ENCODE peak calls at places on chromosome 4, in seven cellular contexts. One of them, this sample, is unnamed.

GRCh38 chr4:103567591-103567990 is 152.2 kb downstream of the TACR3 start:
- DNase-seq in kidney: no peak
- DNase-seq in PC-3: no peak
- DNase-seq in thoracic aorta: no peak
- DNase-seq in K562: no peak
- DNase-seq in mucosa of descending colon: no peak
- DNase-seq in left ventricle myocardium inferior: no peak
- DNase-seq in this sample: no peak

GRCh38 chr4:30726090-30726668 is 6.0 kb downstream of the PCDH7 start:
- DNase-seq in kidney: no peak
- DNase-seq in PC-3: no peak
- DNase-seq in thoracic aorta: no peak
- DNase-seq in K562: no peak
- DNase-seq in mucosa of descending colon: no peak
- DNase-seq in left ventricle myocardium inferior: no peak
- DNase-seq in this sample: no peak

GRCh38 chr4:138875886-138876608 is 139.5 kb upstream of the NOCT start:
- DNase-seq in kidney: no peak
- DNase-seq in PC-3: peak; percentile 58
- DNase-seq in thoracic aorta: no peak
- DNase-seq in K562: no peak
- DNase-seq in mucosa of descending colon: no peak
- DNase-seq in left ventricle myocardium inferior: no peak
- DNase-seq in this sample: no peak

GRCh38 chr4:146330392-146330791 is 116.1 kb downstream of the REELD1 start:
- DNase-seq in kidney: no peak
- DNase-seq in PC-3: peak; percentile 68
- DNase-seq in thoracic aorta: no peak
- DNase-seq in K562: no peak
- DNase-seq in mucosa of descending colon: no peak
- DNase-seq in left ventricle myocardium inferior: no peak
- DNase-seq in this sample: no peak

GRCh38 chr4:70943115-70943514 is 40.9 kb downstream of the MOB1B start:
- DNase-seq in kidney: no peak
- DNase-seq in PC-3: no peak
- DNase-seq in thoracic aorta: no peak
- DNase-seq in K562: no peak
- DNase-seq in mucosa of descending colon: no peak
- DNase-seq in left ventricle myocardium inferior: no peak
- DNase-seq in this sample: no peak

GRCh38 chr4:111854494-111855087 is 290.7 kb upstream of the FAM241A start:
- DNase-seq in kidney: no peak
- DNase-seq in PC-3: peak; percentile 49
- DNase-seq in thoracic aorta: no peak
- DNase-seq in K562: peak; percentile 21
- DNase-seq in mucosa of descending colon: no peak
- DNase-seq in left ventricle myocardium inferior: no peak
- DNase-seq in this sample: peak; percentile 59

GRCh38 chr4:677431-678293 is 3.3 kb downstream of the MYL5 start:
- DNase-seq in kidney: peak; percentile 73
- DNase-seq in PC-3: peak; percentile 63
- DNase-seq in thoracic aorta: no peak
- DNase-seq in K562: no peak
- DNase-seq in mucosa of descending colon: peak; percentile 89
- DNase-seq in left ventricle myocardium inferior: no peak
- DNase-seq in this sample: no peak

GRCh38 chr4:73409978-73410588 is 6.0 kb downstream of the ALB start:
- DNase-seq in kidney: no peak
- DNase-seq in PC-3: no peak
- DNase-seq in thoracic aorta: no peak
- DNase-seq in K562: no peak
- DNase-seq in mucosa of descending colon: no peak
- DNase-seq in left ventricle myocardium inferior: no peak
- DNase-seq in this sample: no peak

GRCh38 chr4:73674451-73674919 is 54.2 kb upstream of the RASSF6 start:
- DNase-seq in kidney: no peak
- DNase-seq in PC-3: peak; percentile 45
- DNase-seq in thoracic aorta: no peak
- DNase-seq in K562: no peak
- DNase-seq in mucosa of descending colon: no peak
- DNase-seq in left ventricle myocardium inferior: peak; percentile 29
- DNase-seq in this sample: no peak

GRCh38 chr4:174317531-174317930 is 33.8 kb downstream of the CEP44 start:
- DNase-seq in kidney: no peak
- DNase-seq in PC-3: peak; percentile 40
- DNase-seq in thoracic aorta: no peak
- DNase-seq in K562: no peak
- DNase-seq in mucosa of descending colon: no peak
- DNase-seq in left ventricle myocardium inferior: no peak
- DNase-seq in this sample: no peak

GRCh38 chr4:71713611-71714203 is 70.2 kb downstream of the GC start:
- DNase-seq in kidney: no peak
- DNase-seq in PC-3: peak; percentile 79
- DNase-seq in thoracic aorta: no peak
- DNase-seq in K562: peak; percentile 32
- DNase-seq in mucosa of descending colon: no peak
- DNase-seq in left ventricle myocardium inferior: no peak
- DNase-seq in this sample: peak; percentile 83

GRCh38 chr4:23728971-23729370 is 160.9 kb downstream of the PPARGC1A start:
- DNase-seq in kidney: no peak
- DNase-seq in PC-3: no peak
- DNase-seq in thoracic aorta: no peak
- DNase-seq in K562: no peak
- DNase-seq in mucosa of descending colon: no peak
- DNase-seq in left ventricle myocardium inferior: no peak
- DNase-seq in this sample: no peak

GRCh38 chr4:53453385-53453784 is 75.9 kb downstream of the FIP1L1 start:
- DNase-seq in kidney: no peak
- DNase-seq in PC-3: no peak
- DNase-seq in thoracic aorta: no peak
- DNase-seq in K562: no peak
- DNase-seq in mucosa of descending colon: no peak
- DNase-seq in left ventricle myocardium inferior: no peak
- DNase-seq in this sample: no peak

GRCh38 chr4:10013722-10014121 is 7.6 kb downstream of the SLC2A9 start:
- DNase-seq in kidney: no peak
- DNase-seq in PC-3: peak; percentile 64
- DNase-seq in thoracic aorta: no peak
- DNase-seq in K562: peak; percentile 71
- DNase-seq in mucosa of descending colon: peak; percentile 65
- DNase-seq in left ventricle myocardium inferior: peak; percentile 47
- DNase-seq in this sample: peak; percentile 73

GRCh38 chr4:48141048-48141447 is 7.0 kb upstream of the TXK start:
- DNase-seq in kidney: no peak
- DNase-seq in PC-3: peak; percentile 66
- DNase-seq in thoracic aorta: no peak
- DNase-seq in K562: peak; percentile 41
- DNase-seq in mucosa of descending colon: no peak
- DNase-seq in left ventricle myocardium inferior: no peak
- DNase-seq in this sample: peak; percentile 63

GRCh38 chr4:150366487-150366999 is 215.4 kb upstream of the MAB21L2 start:
- DNase-seq in kidney: no peak
- DNase-seq in PC-3: no peak
- DNase-seq in thoracic aorta: no peak
- DNase-seq in K562: no peak
- DNase-seq in mucosa of descending colon: no peak
- DNase-seq in left ventricle myocardium inferior: no peak
- DNase-seq in this sample: no peak

GRCh38 chr4:150973626-150974250 is 41.3 kb downstream of the LRBA start:
- DNase-seq in kidney: no peak
- DNase-seq in PC-3: no peak
- DNase-seq in thoracic aorta: no peak
- DNase-seq in K562: no peak
- DNase-seq in mucosa of descending colon: no peak
- DNase-seq in left ventricle myocardium inferior: no peak
- DNase-seq in this sample: no peak

GRCh38 chr4:73417973-73418372 is 13.9 kb downstream of the ALB start:
- DNase-seq in kidney: no peak
- DNase-seq in PC-3: peak; percentile 15
- DNase-seq in thoracic aorta: no peak
- DNase-seq in K562: no peak
- DNase-seq in mucosa of descending colon: no peak
- DNase-seq in left ventricle myocardium inferior: no peak
- DNase-seq in this sample: peak; percentile 50

GRCh38 chr4:16250665-16251365 is 24.5 kb upstream of the TAPT1 start:
- DNase-seq in kidney: no peak
- DNase-seq in PC-3: peak; percentile 18
- DNase-seq in thoracic aorta: no peak
- DNase-seq in K562: no peak
- DNase-seq in mucosa of descending colon: no peak
- DNase-seq in left ventricle myocardium inferior: no peak
- DNase-seq in this sample: peak; percentile 7

GRCh38 chr4:67886281-67886680 is 2.5 kb upstream of the TMPRSS11D start:
- DNase-seq in kidney: no peak
- DNase-seq in PC-3: peak; percentile 53
- DNase-seq in thoracic aorta: no peak
- DNase-seq in K562: no peak
- DNase-seq in mucosa of descending colon: no peak
- DNase-seq in left ventricle myocardium inferior: no peak
- DNase-seq in this sample: peak; percentile 14

GRCh38 chr4:17468638-17469221 is 43.2 kb downstream of the QDPR start:
- DNase-seq in kidney: no peak
- DNase-seq in PC-3: peak; percentile 31
- DNase-seq in thoracic aorta: no peak
- DNase-seq in K562: peak; percentile 60
- DNase-seq in mucosa of descending colon: no peak
- DNase-seq in left ventricle myocardium inferior: peak; percentile 20
- DNase-seq in this sample: peak; percentile 68

GRCh38 chr4:184147858-184148799 is 69.5 kb downstream of the ENPP6 start:
- DNase-seq in kidney: no peak
- DNase-seq in PC-3: no peak
- DNase-seq in thoracic aorta: no peak
- DNase-seq in K562: no peak
- DNase-seq in mucosa of descending colon: no peak
- DNase-seq in left ventricle myocardium inferior: no peak
- DNase-seq in this sample: no peak

GRCh38 chr4:25694466-25694865 is 38.8 kb downstream of the SLC34A2 start:
- DNase-seq in kidney: no peak
- DNase-seq in PC-3: no peak
- DNase-seq in thoracic aorta: no peak
- DNase-seq in K562: no peak
- DNase-seq in mucosa of descending colon: no peak
- DNase-seq in left ventricle myocardium inferior: no peak
- DNase-seq in this sample: peak; percentile 56

GRCh38 chr4:126113058-126113457 is 798.3 kb downstream of the FAT4 start:
- DNase-seq in kidney: no peak
- DNase-seq in PC-3: no peak
- DNase-seq in thoracic aorta: no peak
- DNase-seq in K562: no peak
- DNase-seq in mucosa of descending colon: no peak
- DNase-seq in left ventricle myocardium inferior: no peak
- DNase-seq in this sample: no peak

GRCh38 chr4:13527192-13527982 is 16.9 kb downstream of the NKX3-2 start:
- DNase-seq in kidney: no peak
- DNase-seq in PC-3: no peak
- DNase-seq in thoracic aorta: no peak
- DNase-seq in K562: no peak
- DNase-seq in mucosa of descending colon: no peak
- DNase-seq in left ventricle myocardium inferior: no peak
- DNase-seq in this sample: no peak

GRCh38 chr4:151227731-151228130 is 49.2 kb upstream of the PRSS48 start:
- DNase-seq in kidney: no peak
- DNase-seq in PC-3: peak; percentile 35
- DNase-seq in thoracic aorta: peak; percentile 15
- DNase-seq in K562: no peak
- DNase-seq in mucosa of descending colon: no peak
- DNase-seq in left ventricle myocardium inferior: peak; percentile 58
- DNase-seq in this sample: no peak

GRCh38 chr4:7860600-7861158 is 79.0 kb downstream of the AFAP1 start:
- DNase-seq in kidney: no peak
- DNase-seq in PC-3: no peak
- DNase-seq in thoracic aorta: no peak
- DNase-seq in K562: no peak
- DNase-seq in mucosa of descending colon: no peak
- DNase-seq in left ventricle myocardium inferior: no peak
- DNase-seq in this sample: no peak

GRCh38 chr4:133969202-133969873 is 232.3 kb downstream of the PABPC4L start:
- DNase-seq in kidney: no peak
- DNase-seq in PC-3: no peak
- DNase-seq in thoracic aorta: no peak
- DNase-seq in K562: peak; percentile 7
- DNase-seq in mucosa of descending colon: no peak
- DNase-seq in left ventricle myocardium inferior: no peak
- DNase-seq in this sample: peak; percentile 92

GRCh38 chr4:109921384-109921808 is 8.7 kb downstream of the EGF start:
- DNase-seq in kidney: no peak
- DNase-seq in PC-3: peak; percentile 84
- DNase-seq in thoracic aorta: no peak
- DNase-seq in K562: no peak
- DNase-seq in mucosa of descending colon: no peak
- DNase-seq in left ventricle myocardium inferior: no peak
- DNase-seq in this sample: no peak

GRCh38 chr4:54318904-54319303 is 89.8 kb downstream of the PDGFRA start:
- DNase-seq in kidney: no peak
- DNase-seq in PC-3: peak; percentile 73
- DNase-seq in thoracic aorta: no peak
- DNase-seq in K562: peak; percentile 53
- DNase-seq in mucosa of descending colon: no peak
- DNase-seq in left ventricle myocardium inferior: no peak
- DNase-seq in this sample: peak; percentile 76

GRCh38 chr4:158710814-158711213 is 12.4 kb downstream of the PPID start:
- DNase-seq in kidney: no peak
- DNase-seq in PC-3: peak; percentile 19
- DNase-seq in thoracic aorta: no peak
- DNase-seq in K562: no peak
- DNase-seq in mucosa of descending colon: no peak
- DNase-seq in left ventricle myocardium inferior: no peak
- DNase-seq in this sample: no peak
- H3K36me3 ChIP-seq in kidney: peaks cover 51% of the 10 kb centered on the region
- H3K36me3 ChIP-seq in PC-3: peaks cover 55% of the 10 kb centered on the region
- H3K36me3 ChIP-seq in thoracic aorta: peaks cover 55% of the 10 kb centered on the region
- H3K36me3 ChIP-seq in K562: peaks cover 91% of the 10 kb centered on the region
- H3K36me3 ChIP-seq in mucosa of descending colon: peaks cover 20% of the 10 kb centered on the region
- H3K36me3 ChIP-seq in left ventricle myocardium inferior: peaks cover 98% of the 10 kb centered on the region
- H3K36me3 ChIP-seq in this sample: peaks cover 64% of the 10 kb centered on the region

GRCh38 chr4:41746025-41746439 is 2.5 kb downstream of the PHOX2B start:
- DNase-seq in kidney: no peak
- DNase-seq in PC-3: no peak
- DNase-seq in thoracic aorta: no peak
- DNase-seq in K562: no peak
- DNase-seq in mucosa of descending colon: no peak
- DNase-seq in left ventricle myocardium inferior: no peak
- DNase-seq in this sample: no peak
- H3K4me1 ChIP-seq in kidney: peaks cover 2% of the 10 kb centered on the region
- H3K4me1 ChIP-seq in PC-3: no peaks in the 10 kb centered on the region
- H3K4me1 ChIP-seq in thoracic aorta: no peaks in the 10 kb centered on the region
- H3K4me1 ChIP-seq in K562: no peaks in the 10 kb centered on the region
- H3K4me1 ChIP-seq in mucosa of descending colon: no peaks in the 10 kb centered on the region
- H3K4me1 ChIP-seq in left ventricle myocardium inferior: peaks cover 21% of the 10 kb centered on the region
- H3K4me1 ChIP-seq in this sample: no peaks in the 10 kb centered on the region

GRCh38 chr4:2723751-2724150 is 32.4 kb downstream of the TNIP2 start:
- DNase-seq in kidney: peak; percentile 14
- DNase-seq in PC-3: no peak
- DNase-seq in thoracic aorta: no peak
- DNase-seq in K562: no peak
- DNase-seq in mucosa of descending colon: no peak
- DNase-seq in left ventricle myocardium inferior: no peak
- DNase-seq in this sample: no peak
- H3K36me3 ChIP-seq in kidney: peaks cover 17% of the 10 kb centered on the region
- H3K36me3 ChIP-seq in PC-3: no peaks in the 10 kb centered on the region
- H3K36me3 ChIP-seq in thoracic aorta: peaks cover 18% of the 10 kb centered on the region
- H3K36me3 ChIP-seq in K562: peaks cover 39% of the 10 kb centered on the region
- H3K36me3 ChIP-seq in mucosa of descending colon: no peaks in the 10 kb centered on the region
- H3K36me3 ChIP-seq in left ventricle myocardium inferior: peaks cover 47% of the 10 kb centered on the region
- H3K36me3 ChIP-seq in this sample: peaks cover 18% of the 10 kb centered on the region

GRCh38 chr4:89296871-89297270 is 10.7 kb downstream of the GPRIN3 start:
- DNase-seq in kidney: no peak
- DNase-seq in PC-3: no peak
- DNase-seq in thoracic aorta: no peak
- DNase-seq in K562: no peak
- DNase-seq in mucosa of descending colon: no peak
- DNase-seq in left ventricle myocardium inferior: no peak
- DNase-seq in this sample: no peak
- H3K4me1 ChIP-seq in kidney: peaks cover 17% of the 10 kb centered on the region
- H3K4me1 ChIP-seq in PC-3: no peaks in the 10 kb centered on the region
- H3K4me1 ChIP-seq in thoracic aorta: peaks cover 7% of the 10 kb centered on the region
- H3K4me1 ChIP-seq in K562: no peaks in the 10 kb centered on the region
- H3K4me1 ChIP-seq in mucosa of descending colon: peaks cover 38% of the 10 kb centered on the region
- H3K4me1 ChIP-seq in left ventricle myocardium inferior: peaks cover 84% of the 10 kb centered on the region
- H3K4me1 ChIP-seq in this sample: peaks cover 63% of the 10 kb centered on the region

This sample was measured in cardiac muscle cell.